ENCODE peak calls at places on chromosomes 2 and 18, in six cellular contexts. Q is mesendoderm; X is choroid plexus epithelial cell; R is activated T-helper 1 cell treated with anti-CD3 and anti-CD28 coated beads, Interleukin-2, amount 50 U/mL, for 16 hours; P is NCI-H748 treated with DMSO at 0.1 percent for 48 hours; B is left cardiac atrium. Y is an unnamed sample.

GRCh38 chr18:76216096-76216495 is 278.9 kb downstream of the ZNF516 start:
- DNase-seq in Q (no peak), X (no peak), R (no peak), P (no peak), B (no peak), Y (no peak)

GRCh38 chr18:59617468-59617932 is 79.7 kb downstream of the CCBE1 start:
- DNase-seq in Q (no peak), X (peak), R (no peak), P (no peak), B (no peak), Y (peak)

GRCh38 chr2:233486357-233486756 is 80.2 kb downstream of the USP40 start:
- DNase-seq in Q (no peak), X (peak), R (no peak), P (no peak), B (no peak), Y (no peak)

GRCh38 chr2:130835766-130836015 is 1.0 kb upstream of the ARHGEF4 start:
- DNase-seq in Q (no peak), X (no peak), R (no peak), P (no peak), B (no peak), Y (no peak)

GRCh38 chr2:493278-493677 is 183.9 kb downstream of the TMEM18 start:
- DNase-seq in Q (peak), X (no peak), R (no peak), P (no peak), B (no peak), Y (no peak)

GRCh38 chr18:76099931-76100457 is 395.0 kb downstream of the ZNF516 start:
- DNase-seq in Q (peak), X (no peak), R (no peak), P (no peak), B (no peak), Y (no peak)

GRCh38 chr2:9846554-9846953 is 3.3 kb downstream of the TAF1B start:
- DNase-seq in Q (no peak), X (peak), R (no peak), P (no peak), B (no peak), Y (peak)

GRCh38 chr2:36356199-36356989 is 816 bp downstream of the CRIM1 start:
- DNase-seq in Q (no peak), X (peak), R (no peak), P (no peak), B (peak), Y (no peak)

GRCh38 chr18:11512096-11513030 is 97.0 kb upstream of the SLC35G4 start:
- DNase-seq in Q (peak), X (peak), R (no peak), P (no peak), B (no peak), Y (peak)

Y was measured in NCI-H226.